ENCODE peak calls at places on chromosomes 3 and 15, in six cellular contexts. A is tibial nerve, O is fibroblast of villous mesenchyme, L is uterus, G is left lung, X is astrocyte of the spinal cord. I is an unnamed sample.
A peak's percentile ranks its signal among the peaks of the same experiment; 100 is the strongest.

GRCh38 chr15:50953302-50953701 is 44.8 kb downstream of the AP4E1 start:
- DNase-seq in A (no peak), O (peak; percentile 60), L (no peak), G (no peak), X (peak; percentile 16), I (no peak)

GRCh38 chr3:21326704-21327103 is 424.3 kb downstream of the ZNF385D start:
- DNase-seq in A (no peak), O (no peak), L (no peak), G (no peak), X (peak; percentile 78), I (no peak)

GRCh38 chr3:23959147-23959900 is 14.2 kb downstream of the NR1D2 start:
- DNase-seq in A (no peak), O (peak; percentile 87), L (no peak), G (no peak), X (peak; percentile 87), I (no peak)

GRCh38 chr3:154926721-154927120 is 153.4 kb upstream of the MME start:
- DNase-seq in A (no peak), O (no peak), L (no peak), G (no peak), X (peak; percentile 8), I (no peak)

GRCh38 chr15:40353697-40354096 is 2.9 kb downstream of the PHGR1 start:
- DNase-seq in A (no peak), O (no peak), L (no peak), G (no peak), X (no peak), I (no peak)

GRCh38 chr15:25501828-25502446 is 63.1 kb upstream of the UBE3A start:
- DNase-seq in A (no peak), O (peak; percentile 16), L (no peak), G (no peak), X (peak; percentile 31), I (no peak)

GRCh38 chr15:68701886-68702285 is 118.8 kb downstream of the ANP32A start:
- DNase-seq in A (no peak), O (no peak), L (no peak), G (no peak), X (no peak), I (no peak)

GRCh38 chr15:22949074-22949547 is 31.1 kb downstream of the CYFIP1 start:
- DNase-seq in A (peak; percentile 52), O (peak; percentile 77), L (peak; percentile 69), G (no peak), X (peak; percentile 62), I (peak; percentile 32)

GRCh38 chr15:58431221-58432149 is at the start of gene LIPC:
- DNase-seq in A (no peak), O (no peak), L (no peak), G (no peak), X (no peak), I (no peak)

GRCh38 chr15:49752517-49752916 is 131.7 kb downstream of the DTWD1 start:
- DNase-seq in A (no peak), O (no peak), L (no peak), G (no peak), X (no peak), I (no peak)

GRCh38 chr3:44248152-44248551 is 6.5 kb downstream of the TOPAZ1 start:
- DNase-seq in A (no peak), O (no peak), L (no peak), G (no peak), X (peak; percentile 8), I (no peak)

GRCh38 chr3:126852536-126852935 is 130.4 kb upstream of the PLXNA1 start:
- DNase-seq in A (no peak), O (no peak), L (no peak), G (no peak), X (no peak), I (no peak)

GRCh38 chr3:172415323-172415722 is 32.9 kb downstream of the GHSR start:
- DNase-seq in A (no peak), O (no peak), L (no peak), G (no peak), X (no peak), I (no peak)

GRCh38 chr3:185701891-185702563 is 115.9 kb downstream of the SENP2 start:
- DNase-seq in A (no peak), O (no peak), L (no peak), G (no peak), X (no peak), I (no peak)

GRCh38 chr3:177062052-177062732 is 135.1 kb downstream of the TBL1XR1 start:
- DNase-seq in A (no peak), O (peak; percentile 44), L (no peak), G (no peak), X (no peak), I (no peak)

GRCh38 chr3:43733459-43734384 is 43.0 kb downstream of the ABHD5 start:
- DNase-seq in A (no peak), O (peak; percentile 53), L (no peak), G (no peak), X (peak; percentile 74), I (no peak)

GRCh38 chr15:39579487-39580116 is 1.3 kb upstream of the THBS1 start:
- DNase-seq in A (peak; percentile 48), O (peak; percentile 93), L (peak; percentile 78), G (peak; percentile 82), X (peak; percentile 90), I (peak; percentile 73)

GRCh38 chr3:195447205-195447604 is 4.4 kb upstream of the ACAP2 start:
- DNase-seq in A (no peak), O (no peak), L (no peak), G (no peak), X (no peak), I (no peak)

GRCh38 chr15:77851696-77852095 is 219.0 kb upstream of the LINGO1 start:
- DNase-seq in A (no peak), O (no peak), L (no peak), G (no peak), X (no peak), I (no peak)

GRCh38 chr15:55741592-55742497 is 1.1 kb downstream of the PRTG start:
- DNase-seq in A (no peak), O (peak; percentile 20), L (peak; percentile 24), G (no peak), X (peak; percentile 18), I (no peak)

GRCh38 chr3:156300373-156300772 is 180.0 kb downstream of the KCNAB1 start:
- DNase-seq in A (no peak), O (no peak), L (no peak), G (no peak), X (no peak), I (no peak)

GRCh38 chr3:156304406-156304805 is 184.0 kb downstream of the KCNAB1 start:
- DNase-seq in A (no peak), O (no peak), L (no peak), G (no peak), X (peak; percentile 59), I (no peak)

GRCh38 chr3:156300929-156301806 is 180.8 kb downstream of the KCNAB1 start:
- DNase-seq in A (no peak), O (peak; percentile 22), L (no peak), G (no peak), X (no peak), I (no peak)

GRCh38 chr3:156305672-156306071 is 185.3 kb downstream of the KCNAB1 start:
- DNase-seq in A (no peak), O (no peak), L (no peak), G (no peak), X (no peak), I (no peak)

DNA sequence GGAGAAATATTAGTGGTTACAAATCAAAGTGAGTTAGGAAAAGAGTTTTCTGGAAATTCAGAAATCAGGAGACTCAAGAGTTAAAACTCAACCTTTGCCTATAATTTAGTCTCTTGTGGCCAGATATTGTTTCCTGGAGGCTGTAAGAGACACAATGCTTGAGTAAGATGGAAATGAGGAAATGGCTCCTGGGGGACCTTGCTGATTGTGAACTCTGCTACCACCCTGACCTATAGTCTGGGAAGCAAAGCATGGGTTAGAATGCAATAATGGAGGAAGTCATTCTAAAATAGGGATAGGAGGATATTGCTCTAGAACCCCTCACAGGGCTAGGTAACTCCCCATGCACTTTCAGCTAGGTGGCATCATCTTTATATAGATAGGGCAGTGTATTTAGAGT is 182.9 kb downstream of the KCNAB1 start:
- DNase-seq in A (no peak), O (no peak), L (no peak), G (no peak), X (no peak), I (no peak)
- TF ChIP-seq CTCF in A (no peak), O (no peak), L (no peak), G (no peak), X (no peak), I (no peak)

DNA sequence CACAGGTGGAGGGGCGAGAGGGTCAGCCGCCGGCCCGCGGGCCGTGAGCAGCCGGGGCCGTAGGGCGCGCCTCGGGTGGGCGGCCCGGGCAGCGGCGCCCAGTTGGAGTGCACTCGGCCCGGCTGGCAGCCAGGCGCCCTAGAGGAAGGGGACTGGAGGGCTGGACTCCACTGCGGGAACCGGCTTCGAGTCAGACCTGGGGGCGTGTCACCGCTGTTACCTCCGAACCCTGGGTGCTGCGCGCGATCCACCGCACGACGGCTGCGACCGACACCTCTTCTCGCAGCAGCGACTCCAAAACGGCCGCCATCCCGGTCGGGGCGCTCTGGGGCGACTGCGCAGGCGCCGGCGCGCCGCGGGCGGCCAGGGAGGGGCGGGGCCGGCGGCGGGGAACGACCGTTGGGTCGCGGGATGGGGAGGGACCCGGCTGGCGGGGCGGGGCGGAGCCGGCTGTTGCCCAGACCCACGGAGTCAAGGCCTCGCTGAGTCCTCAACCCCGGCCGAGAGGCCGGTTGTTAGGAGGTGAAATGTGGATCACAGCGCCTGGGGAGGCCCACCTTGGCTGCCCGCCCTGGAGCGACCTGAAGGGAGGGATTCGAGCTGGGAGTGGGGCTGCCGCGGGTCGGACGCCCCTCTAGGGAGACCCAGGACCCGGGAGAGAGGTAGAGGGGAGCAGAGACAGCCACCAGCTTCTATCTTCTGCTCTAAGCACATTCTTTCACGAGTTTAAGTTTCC is at the start of gene CDAN1:
- DNase-seq in A (peak; percentile 79), O (peak; percentile 77), L (peak; percentile 94), G (peak; percentile 100), X (peak; percentile 78), I (peak; percentile 55)
- TF ChIP-seq CTCF in A (no peak), O (no peak), L (peak; percentile 9), G (no peak), X (no peak), I (no peak)

GRCh38 chr3:11662392-11662990 is 18.8 kb upstream of the VGLL4 start:
- DNase-seq in A (no peak), O (no peak), L (no peak), G (no peak), X (peak; percentile 7), I (no peak)
- TF ChIP-seq CTCF in A (no peak), O (peak; percentile 50), L (peak; percentile 5), G (peak; percentile 14), X (peak; percentile 50), I (no peak)

DNA sequence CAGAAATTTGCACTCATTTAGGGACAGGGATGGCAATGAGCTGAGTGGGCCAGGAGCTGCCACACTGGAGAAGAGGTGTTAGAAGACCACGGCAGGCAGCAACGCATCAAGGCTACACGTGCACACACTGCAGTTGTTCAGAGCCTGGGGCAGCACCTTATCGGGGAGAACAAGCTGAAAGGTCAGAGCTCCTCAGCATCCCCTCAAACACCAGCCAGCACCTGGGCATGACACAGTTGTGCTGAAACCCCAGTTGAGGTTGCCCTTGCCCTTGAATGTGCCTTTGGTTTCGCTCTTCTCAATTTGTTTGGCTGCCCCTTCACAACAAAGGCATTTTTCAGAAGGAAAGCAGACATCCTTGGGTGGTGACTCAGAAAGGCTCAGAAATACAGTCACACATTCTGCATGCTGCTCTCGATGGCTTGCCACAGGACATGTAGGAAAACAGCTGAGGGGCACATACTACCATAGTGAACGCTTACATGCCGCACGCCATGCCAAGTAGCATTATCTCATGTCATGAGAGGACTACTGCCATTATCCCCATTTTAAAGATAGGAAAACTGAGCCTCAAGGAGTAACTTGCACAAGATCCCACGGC is 57.6 kb downstream of the ST8SIA2 start:
- DNase-seq in A (no peak), O (peak; percentile 4), L (no peak), G (no peak), X (peak; percentile 83), I (no peak)
- TF ChIP-seq CTCF in A (no peak), O (no peak), L (no peak), G (no peak), X (no peak), I (no peak)

I was measured in omental fat pad.